ENCODE peak calls at places on chromosomes 7 and 10, in seven cellular contexts. N, J, P, D, Y, O and A are unnamed samples.

GRCh38 chr7:45104844-45105587 is 6.5 kb downstream of the TBRG4 start:
- DNase-seq in N (no peak), J (no peak), P (no peak), D (no peak), Y (no peak), O (no peak), A (no peak)

GRCh38 chr7:38222481-38223096 is 44.5 kb downstream of the STARD3NL start:
- DNase-seq in N (peak; percentile 34), J (no peak), P (no peak), D (peak; percentile 58), Y (peak; percentile 31), O (no peak), A (peak; percentile 63)

GRCh38 chr7:129066290-129067131 is 11.6 kb upstream of the TNPO3 start:
- DNase-seq in N (no peak), J (no peak), P (no peak), D (peak; percentile 10), Y (no peak), O (no peak), A (peak; percentile 83)

GRCh38 chr7:81624650-81625310 is 145.1 kb downstream of the HGF start:
- DNase-seq in N (no peak), J (no peak), P (no peak), D (no peak), Y (no peak), O (no peak), A (no peak)

GRCh38 chr10:130138479-130138866 is 2.3 kb downstream of the GLRX3 start:
- DNase-seq in N (no peak), J (no peak), P (no peak), D (no peak), Y (peak; percentile 66), O (no peak), A (peak; percentile 45)

GRCh38 chr10:101237080-101237817 is 8.0 kb upstream of the LBX1 start:
- DNase-seq in N (no peak), J (no peak), P (no peak), D (peak; percentile 41), Y (no peak), O (no peak), A (no peak)

GRCh38 chr7:17560966-17561365 is 262.5 kb downstream of the AHR start:
- DNase-seq in N (no peak), J (no peak), P (no peak), D (no peak), Y (no peak), O (no peak), A (no peak)

GRCh38 chr7:100949227-100949930 is at the start of gene MUC3A:
- DNase-seq in N (no peak), J (no peak), P (no peak), D (no peak), Y (no peak), O (peak; percentile 84), A (no peak)

GRCh38 chr10:121609426-121610380 is 11.5 kb upstream of the FGFR2 start:
- DNase-seq in N (no peak), J (no peak), P (no peak), D (no peak), Y (no peak), O (no peak), A (no peak)

GRCh38 chr7:112056409-112056808 is 149.8 kb downstream of the DOCK4 start:
- DNase-seq in N (peak; percentile 27), J (no peak), P (no peak), D (peak; percentile 69), Y (peak; percentile 39), O (no peak), A (peak; percentile 68)

GRCh38 chr10:75035975-75036708 is 75.3 kb upstream of the SAMD8 start:
- DNase-seq in N (no peak), J (no peak), P (no peak), D (no peak), Y (no peak), O (no peak), A (peak; percentile 68)

GRCh38 chr10:73156054-73156453 is 11.8 kb downstream of the ECD start:
- DNase-seq in N (no peak), J (no peak), P (no peak), D (no peak), Y (no peak), O (no peak), A (no peak)

GRCh38 chr7:33893377-33893776 is 12.0 kb upstream of the BMPER start:
- DNase-seq in N (no peak), J (no peak), P (no peak), D (no peak), Y (no peak), O (no peak), A (no peak)

GRCh38 chr10:8412541-8412940 is 358.1 kb downstream of the GATA3 start:
- DNase-seq in N (no peak), J (no peak), P (no peak), D (no peak), Y (no peak), O (no peak), A (no peak)

GRCh38 chr7:33719059-33719581 is 186.2 kb upstream of the BMPER start:
- DNase-seq in N (no peak), J (peak; percentile 88), P (no peak), D (no peak), Y (no peak), O (no peak), A (no peak)

GRCh38 chr7:22681852-22682657 is 44.9 kb upstream of the IL6 start:
- DNase-seq in N (no peak), J (no peak), P (no peak), D (no peak), Y (no peak), O (no peak), A (no peak)

GRCh38 chr7:5425507-5426225 is 2.0 kb upstream of the TNRC18 start:
- DNase-seq in N (no peak), J (peak; percentile 90), P (no peak), D (peak; percentile 89), Y (peak; percentile 76), O (peak; percentile 69), A (peak; percentile 90)

GRCh38 chr10:128011059-128011979 is 104.4 kb downstream of the PTPRE start:
- DNase-seq in N (peak; percentile 19), J (peak; percentile 92), P (peak; percentile 93), D (peak; percentile 61), Y (peak; percentile 45), O (peak; percentile 86), A (peak; percentile 36)

GRCh38 chr10:92993671-92994304 is 66.8 kb upstream of the CYP26C1 start:
- DNase-seq in N (no peak), J (no peak), P (no peak), D (peak; percentile 93), Y (no peak), O (no peak), A (no peak)

GRCh38 chr10:132714096-132714721 is 71.7 kb downstream of the NKX6-2 start:
- DNase-seq in N (no peak), J (peak; percentile 72), P (no peak), D (no peak), Y (no peak), O (no peak), A (no peak)

GRCh38 chr7:17989546-17989945 is 38.1 kb downstream of the PRPS1L1 start:
- DNase-seq in N (no peak), J (no peak), P (no peak), D (no peak), Y (no peak), O (peak; percentile 48), A (peak; percentile 49)